ENCODE peak calls at places on chromosomes 5 and 9, in nine cellular contexts. One of them, this sample, is unnamed.

GRCh38 chr9:76592105-76593010 is 133.4 kb downstream of the GCNT1 start:
- DNase-seq in A549: no peak
- DNase-seq in HepG2: no peak
- DNase-seq in Panc1: no peak
- DNase-seq in HL-60: no peak
- DNase-seq in HCT116: no peak
- DNase-seq in GM12878: no peak
- DNase-seq in SK-N-SH: no peak
- DNase-seq in K562: no peak
- DNase-seq in this sample: peak

GRCh38 chr5:52948418-52949076 is 40.6 kb upstream of the ITGA2 start:
- DNase-seq in A549: peak
- DNase-seq in HCT116: peak
- DNase-seq in SK-N-SH: peak
- DNase-seq in HepG2: peak
- DNase-seq in HL-60: peak
- DNase-seq in GM12878: peak
- DNase-seq in K562: peak
- DNase-seq in Panc1: peak
- DNase-seq in this sample: peak

GRCh38 chr5:122262107-122262506 is 49.9 kb upstream of the SNCAIP start:
- DNase-seq in K562: no peak
- DNase-seq in A549: no peak
- DNase-seq in Panc1: no peak
- DNase-seq in HL-60: no peak
- DNase-seq in GM12878: no peak
- DNase-seq in HCT116: no peak
- DNase-seq in HepG2: no peak
- DNase-seq in SK-N-SH: no peak
- DNase-seq in this sample: no peak

GRCh38 chr5:111246459-111246858 is 22.3 kb downstream of the CAMK4 start:
- DNase-seq in HL-60: no peak
- DNase-seq in SK-N-SH: no peak
- DNase-seq in A549: no peak
- DNase-seq in HepG2: no peak
- DNase-seq in K562: no peak
- DNase-seq in HCT116: no peak
- DNase-seq in Panc1: no peak
- DNase-seq in GM12878: no peak
- DNase-seq in this sample: no peak

GRCh38 chr5:14749579-14750091 is 85.1 kb downstream of the OTULIN start:
- DNase-seq in Panc1: no peak
- DNase-seq in GM12878: no peak
- DNase-seq in A549: no peak
- DNase-seq in HL-60: no peak
- DNase-seq in HepG2: no peak
- DNase-seq in HCT116: no peak
- DNase-seq in SK-N-SH: no peak
- DNase-seq in K562: no peak
- DNase-seq in this sample: no peak

GRCh38 chr9:134396825-134397224 is 70.6 kb downstream of the RXRA start:
- DNase-seq in HCT116: no peak
- DNase-seq in GM12878: no peak
- DNase-seq in HL-60: peak
- DNase-seq in A549: no peak
- DNase-seq in K562: no peak
- DNase-seq in HepG2: no peak
- DNase-seq in Panc1: no peak
- DNase-seq in SK-N-SH: no peak
- DNase-seq in this sample: no peak

GRCh38 chr5:154254886-154255285 is 64.4 kb downstream of the GALNT10 start:
- DNase-seq in K562: no peak
- DNase-seq in Panc1: no peak
- DNase-seq in A549: no peak
- DNase-seq in HL-60: no peak
- DNase-seq in HepG2: no peak
- DNase-seq in SK-N-SH: no peak
- DNase-seq in GM12878: no peak
- DNase-seq in HCT116: no peak
- DNase-seq in this sample: no peak

GRCh38 chr9:5893134-5893505 is 2.4 kb downstream of the MLANA start:
- DNase-seq in SK-N-SH: no peak
- DNase-seq in K562: no peak
- DNase-seq in A549: no peak
- DNase-seq in HepG2: peak
- DNase-seq in HL-60: no peak
- DNase-seq in GM12878: no peak
- DNase-seq in Panc1: no peak
- DNase-seq in HCT116: no peak
- DNase-seq in this sample: no peak

GRCh38 chr5:133453084-133453765 is 159.1 kb downstream of the FSTL4 start:
- DNase-seq in HCT116: no peak
- DNase-seq in HL-60: no peak
- DNase-seq in Panc1: no peak
- DNase-seq in HepG2: no peak
- DNase-seq in K562: no peak
- DNase-seq in GM12878: no peak
- DNase-seq in SK-N-SH: no peak
- DNase-seq in A549: no peak
- DNase-seq in this sample: no peak

GRCh38 chr9:77846957-77847574 is 184.5 kb downstream of the GNAQ start:
- DNase-seq in Panc1: no peak
- DNase-seq in HL-60: no peak
- DNase-seq in HCT116: no peak
- DNase-seq in SK-N-SH: no peak
- DNase-seq in K562: no peak
- DNase-seq in HepG2: no peak
- DNase-seq in A549: no peak
- DNase-seq in GM12878: no peak
- DNase-seq in this sample: no peak

GRCh38 chr5:34538026-34538672 is 118.0 kb upstream of the RAI14 start:
- DNase-seq in HepG2: no peak
- DNase-seq in K562: peak
- DNase-seq in HL-60: peak
- DNase-seq in GM12878: no peak
- DNase-seq in HCT116: no peak
- DNase-seq in A549: no peak
- DNase-seq in Panc1: no peak
- DNase-seq in SK-N-SH: no peak
- DNase-seq in this sample: peak

GRCh38 chr9:117622347-117622746 is 81.9 kb upstream of the TLR4 start:
- DNase-seq in HepG2: no peak
- DNase-seq in HCT116: no peak
- DNase-seq in A549: no peak
- DNase-seq in K562: no peak
- DNase-seq in GM12878: no peak
- DNase-seq in Panc1: no peak
- DNase-seq in HL-60: no peak
- DNase-seq in SK-N-SH: no peak
- DNase-seq in this sample: peak

GRCh38 chr9:127506814-127507750 is 55.8 kb downstream of the LRSAM1 start:
- DNase-seq in HepG2: no peak
- DNase-seq in SK-N-SH: peak
- DNase-seq in GM12878: no peak
- DNase-seq in HCT116: no peak
- DNase-seq in A549: no peak
- DNase-seq in Panc1: no peak
- DNase-seq in K562: peak
- DNase-seq in HL-60: no peak
- DNase-seq in this sample: no peak

GRCh38 chr5:6907320-6907918 is 194.2 kb downstream of the TENT4A start:
- DNase-seq in Panc1: no peak
- DNase-seq in A549: no peak
- DNase-seq in HepG2: no peak
- DNase-seq in GM12878: no peak
- DNase-seq in HL-60: no peak
- DNase-seq in SK-N-SH: no peak
- DNase-seq in K562: no peak
- DNase-seq in HCT116: no peak
- DNase-seq in this sample: no peak

GRCh38 chr5:77921369-77921768 is 145.2 kb upstream of the TBCA start:
- DNase-seq in K562: no peak
- DNase-seq in HepG2: no peak
- DNase-seq in Panc1: no peak
- DNase-seq in HL-60: no peak
- DNase-seq in HCT116: no peak
- DNase-seq in GM12878: no peak
- DNase-seq in SK-N-SH: no peak
- DNase-seq in A549: no peak
- DNase-seq in this sample: no peak

GRCh38 chr9:131028221-131028884 is 19.4 kb downstream of the LAMC3 start:
- DNase-seq in GM12878: no peak
- DNase-seq in HepG2: no peak
- DNase-seq in HL-60: no peak
- DNase-seq in A549: no peak
- DNase-seq in K562: no peak
- DNase-seq in Panc1: no peak
- DNase-seq in HCT116: no peak
- DNase-seq in SK-N-SH: no peak
- DNase-seq in this sample: no peak
- TF ChIP-seq REST in GM12878: no peak
- TF ChIP-seq REST in HepG2: no peak
- TF ChIP-seq REST in HL-60: no peak
- TF ChIP-seq REST in A549: no peak
- TF ChIP-seq REST in K562: no peak
- TF ChIP-seq REST in Panc1: no peak
- TF ChIP-seq REST in HCT116: no peak
- TF ChIP-seq REST in SK-N-SH: no peak
- TF ChIP-seq REST in this sample: no peak

GRCh38 chr5:91145233-91145620 is 237.9 kb downstream of the ARRDC3 start:
- DNase-seq in GM12878: no peak
- DNase-seq in HepG2: no peak
- DNase-seq in A549: no peak
- DNase-seq in HCT116: no peak
- DNase-seq in K562: no peak
- DNase-seq in HL-60: no peak
- DNase-seq in SK-N-SH: no peak
- DNase-seq in Panc1: no peak
- DNase-seq in this sample: no peak

GRCh38 chr5:91146221-91146620 is 236.9 kb downstream of the ARRDC3 start:
- DNase-seq in HCT116: no peak
- DNase-seq in Panc1: no peak
- DNase-seq in HepG2: no peak
- DNase-seq in K562: no peak
- DNase-seq in GM12878: no peak
- DNase-seq in SK-N-SH: no peak
- DNase-seq in A549: no peak
- DNase-seq in HL-60: peak
- DNase-seq in this sample: no peak

GRCh38 chr5:91142819-91143218 is 240.3 kb downstream of the ARRDC3 start:
- DNase-seq in Panc1: no peak
- DNase-seq in A549: no peak
- DNase-seq in HCT116: no peak
- DNase-seq in GM12878: no peak
- DNase-seq in SK-N-SH: no peak
- DNase-seq in K562: no peak
- DNase-seq in HepG2: no peak
- DNase-seq in HL-60: no peak
- DNase-seq in this sample: no peak

GRCh38 chr5:91143840-91144239 is 239.3 kb downstream of the ARRDC3 start:
- DNase-seq in GM12878: no peak
- DNase-seq in K562: no peak
- DNase-seq in HL-60: no peak
- DNase-seq in A549: no peak
- DNase-seq in SK-N-SH: no peak
- DNase-seq in HepG2: no peak
- DNase-seq in HCT116: no peak
- DNase-seq in Panc1: no peak
- DNase-seq in this sample: no peak

GRCh38 chr5:91144491-91145232 is 238.5 kb downstream of the ARRDC3 start:
- DNase-seq in HepG2: no peak
- DNase-seq in HL-60: no peak
- DNase-seq in K562: no peak
- DNase-seq in HCT116: no peak
- DNase-seq in Panc1: no peak
- DNase-seq in A549: no peak
- DNase-seq in GM12878: no peak
- DNase-seq in SK-N-SH: no peak
- DNase-seq in this sample: no peak
- H3K4me3 ChIP-seq in HepG2: no peak
- H3K4me3 ChIP-seq in HL-60: no peak
- H3K4me3 ChIP-seq in K562: no peak
- H3K4me3 ChIP-seq in HCT116: no peak
- H3K4me3 ChIP-seq in Panc1: no peak
- H3K4me3 ChIP-seq in A549: no peak
- H3K4me3 ChIP-seq in GM12878: no peak
- H3K4me3 ChIP-seq in SK-N-SH: no peak
- H3K4me3 ChIP-seq in this sample: no peak

GRCh38 chr5:151467576-151467975 is 20.2 kb downstream of the SLC36A1 start:
- DNase-seq in A549: no peak
- DNase-seq in SK-N-SH: no peak
- DNase-seq in K562: no peak
- DNase-seq in HepG2: no peak
- DNase-seq in GM12878: no peak
- DNase-seq in HCT116: no peak
- DNase-seq in Panc1: no peak
- DNase-seq in HL-60: no peak
- DNase-seq in this sample: no peak

GRCh38 chr5:151463137-151464029 is 16.0 kb downstream of the SLC36A1 start:
- DNase-seq in K562: no peak
- DNase-seq in A549: no peak
- DNase-seq in HepG2: peak
- DNase-seq in SK-N-SH: no peak
- DNase-seq in HCT116: no peak
- DNase-seq in GM12878: no peak
- DNase-seq in HL-60: no peak
- DNase-seq in Panc1: no peak
- DNase-seq in this sample: peak

GRCh38 chr5:151461312-151461711 is 13.9 kb downstream of the SLC36A1 start:
- DNase-seq in SK-N-SH: no peak
- DNase-seq in K562: no peak
- DNase-seq in Panc1: no peak
- DNase-seq in A549: no peak
- DNase-seq in HCT116: no peak
- DNase-seq in GM12878: peak
- DNase-seq in HepG2: no peak
- DNase-seq in HL-60: no peak
- DNase-seq in this sample: no peak

GRCh38 chr5:151465476-151465875 is 18.1 kb downstream of the SLC36A1 start:
- DNase-seq in SK-N-SH: no peak
- DNase-seq in HepG2: no peak
- DNase-seq in K562: peak
- DNase-seq in HL-60: no peak
- DNase-seq in A549: no peak
- DNase-seq in HCT116: no peak
- DNase-seq in GM12878: no peak
- DNase-seq in Panc1: no peak
- DNase-seq in this sample: no peak

GRCh38 chr5:151464101-151464500 is 16.7 kb downstream of the SLC36A1 start:
- DNase-seq in HCT116: no peak
- DNase-seq in SK-N-SH: no peak
- DNase-seq in HepG2: no peak
- DNase-seq in K562: peak
- DNase-seq in A549: no peak
- DNase-seq in Panc1: no peak
- DNase-seq in HL-60: no peak
- DNase-seq in GM12878: no peak
- DNase-seq in this sample: no peak
- TF ChIP-seq REST in HCT116: no peak
- TF ChIP-seq REST in SK-N-SH: no peak
- TF ChIP-seq REST in HepG2: no peak
- TF ChIP-seq REST in K562: no peak
- TF ChIP-seq REST in A549: no peak
- TF ChIP-seq REST in Panc1: no peak
- TF ChIP-seq REST in HL-60: no peak
- TF ChIP-seq REST in GM12878: no peak
- TF ChIP-seq REST in this sample: no peak

GRCh38 chr5:1140818-1141189 is 28.9 kb upstream of the SLC12A7 start:
- DNase-seq in A549: no peak
- DNase-seq in HL-60: no peak
- DNase-seq in GM12878: no peak
- DNase-seq in HepG2: no peak
- DNase-seq in SK-N-SH: no peak
- DNase-seq in Panc1: no peak
- DNase-seq in K562: no peak
- DNase-seq in HCT116: no peak
- DNase-seq in this sample: no peak
- H3K4me3 ChIP-seq in A549: no peak
- H3K4me3 ChIP-seq in HL-60: no peak
- H3K4me3 ChIP-seq in GM12878: no peak
- H3K4me3 ChIP-seq in HepG2: no peak
- H3K4me3 ChIP-seq in SK-N-SH: no peak
- H3K4me3 ChIP-seq in Panc1: no peak
- H3K4me3 ChIP-seq in K562: no peak
- H3K4me3 ChIP-seq in HCT116: no peak
- H3K4me3 ChIP-seq in this sample: no peak